ENCODE peak calls at places on chromosomes 12 and 14, in four cellular contexts. One of them, this sample, is unnamed.

GRCh38 chr12:67827820-67828383 is 161.3 kb upstream of the IFNG-AS1 start:
- DNase-seq in tibial artery: no peak
- DNase-seq in mesendoderm: peak; percentile 78
- DNase-seq in dorsolateral prefrontal cortex: peak; percentile 53
- DNase-seq in this sample: peak; percentile 87

GRCh38 chr12:49984960-49985359 is 12.2 kb downstream of the AQP6 start:
- DNase-seq in tibial artery: no peak
- DNase-seq in mesendoderm: no peak
- DNase-seq in dorsolateral prefrontal cortex: no peak
- DNase-seq in this sample: no peak

GRCh38 chr14:76937181-76938091 is 91.1 kb downstream of the IRF2BPL start:
- DNase-seq in tibial artery: peak; percentile 83
- DNase-seq in mesendoderm: peak; percentile 92
- DNase-seq in dorsolateral prefrontal cortex: peak; percentile 71
- DNase-seq in this sample: no peak

GRCh38 chr12:32471601-32472001 is 72.2 kb downstream of the FGD4 start:
- DNase-seq in mesendoderm: no peak
- DNase-seq in tibial artery: no peak
- DNase-seq in dorsolateral prefrontal cortex: no peak
- DNase-seq in this sample: no peak

GRCh38 chr12:87160848-87161601 is 868.2 kb downstream of the C12orf50 start:
- DNase-seq in mesendoderm: no peak
- DNase-seq in tibial artery: no peak
- DNase-seq in dorsolateral prefrontal cortex: no peak
- DNase-seq in this sample: no peak

GRCh38 chr12:47282206-47282605 is 202.4 kb upstream of the AMIGO2 start:
- DNase-seq in tibial artery: no peak
- DNase-seq in dorsolateral prefrontal cortex: no peak
- DNase-seq in mesendoderm: no peak
- DNase-seq in this sample: no peak

GRCh38 chr12:34393821-34394150 is 371.5 kb downstream of the ALG10 start:
- DNase-seq in tibial artery: peak; percentile 28
- DNase-seq in mesendoderm: no peak
- DNase-seq in dorsolateral prefrontal cortex: no peak
- DNase-seq in this sample: no peak

GRCh38 chr12:116783503-116784237 is 45.6 kb downstream of the RNFT2 start:
- DNase-seq in dorsolateral prefrontal cortex: no peak
- DNase-seq in mesendoderm: no peak
- DNase-seq in tibial artery: no peak
- DNase-seq in this sample: no peak

DNA sequence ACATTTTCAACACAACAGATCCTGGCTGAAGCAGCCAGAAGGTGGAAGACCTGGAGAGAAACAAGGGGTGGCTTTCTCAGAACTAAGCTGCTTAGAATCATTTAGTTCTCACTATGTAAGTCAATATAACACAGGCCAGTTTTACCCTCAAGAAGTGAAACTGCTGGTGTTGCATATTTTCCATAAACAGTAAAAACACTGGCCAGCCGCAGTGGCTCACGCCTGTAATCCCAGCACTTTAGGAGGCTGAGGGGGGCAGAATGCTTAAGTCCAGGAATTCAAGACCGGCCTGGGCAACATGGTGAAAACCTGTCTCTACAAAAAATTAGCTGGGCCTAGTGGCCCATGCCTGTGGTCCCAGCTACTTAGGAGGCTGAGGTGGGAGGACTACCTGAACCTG is 11.6 kb downstream of the STX2 start:
- DNase-seq in dorsolateral prefrontal cortex: no peak
- DNase-seq in mesendoderm: no peak
- DNase-seq in tibial artery: no peak
- DNase-seq in this sample: no peak
- H3K27ac ChIP-seq in dorsolateral prefrontal cortex: no peak overlapping the region
- H3K27ac ChIP-seq in mesendoderm: no peak overlapping the region
- H3K27ac ChIP-seq in tibial artery: no peak overlapping the region
- H3K27ac ChIP-seq in this sample: no peak overlapping the region

GRCh38 chr12:53223391-53224267 is 8.4 kb downstream of the RARG start:
- DNase-seq in tibial artery: peak; percentile 78
- DNase-seq in dorsolateral prefrontal cortex: no peak
- DNase-seq in mesendoderm: peak; percentile 75
- DNase-seq in this sample: no peak

GRCh38 chr12:53220857-53221202 is 11.2 kb downstream of the RARG start:
- DNase-seq in dorsolateral prefrontal cortex: no peak
- DNase-seq in tibial artery: peak; percentile 96
- DNase-seq in mesendoderm: peak; percentile 98
- DNase-seq in this sample: no peak

GRCh38 chr12:53223006-53223305 is 9.1 kb downstream of the RARG start:
- DNase-seq in mesendoderm: no peak
- DNase-seq in tibial artery: peak; percentile 56
- DNase-seq in dorsolateral prefrontal cortex: no peak
- DNase-seq in this sample: no peak

GRCh38 chr12:53221203-53222076 is 10.6 kb downstream of the RARG start:
- DNase-seq in mesendoderm: peak; percentile 82
- DNase-seq in tibial artery: peak; percentile 89
- DNase-seq in dorsolateral prefrontal cortex: no peak
- DNase-seq in this sample: no peak

DNA sequence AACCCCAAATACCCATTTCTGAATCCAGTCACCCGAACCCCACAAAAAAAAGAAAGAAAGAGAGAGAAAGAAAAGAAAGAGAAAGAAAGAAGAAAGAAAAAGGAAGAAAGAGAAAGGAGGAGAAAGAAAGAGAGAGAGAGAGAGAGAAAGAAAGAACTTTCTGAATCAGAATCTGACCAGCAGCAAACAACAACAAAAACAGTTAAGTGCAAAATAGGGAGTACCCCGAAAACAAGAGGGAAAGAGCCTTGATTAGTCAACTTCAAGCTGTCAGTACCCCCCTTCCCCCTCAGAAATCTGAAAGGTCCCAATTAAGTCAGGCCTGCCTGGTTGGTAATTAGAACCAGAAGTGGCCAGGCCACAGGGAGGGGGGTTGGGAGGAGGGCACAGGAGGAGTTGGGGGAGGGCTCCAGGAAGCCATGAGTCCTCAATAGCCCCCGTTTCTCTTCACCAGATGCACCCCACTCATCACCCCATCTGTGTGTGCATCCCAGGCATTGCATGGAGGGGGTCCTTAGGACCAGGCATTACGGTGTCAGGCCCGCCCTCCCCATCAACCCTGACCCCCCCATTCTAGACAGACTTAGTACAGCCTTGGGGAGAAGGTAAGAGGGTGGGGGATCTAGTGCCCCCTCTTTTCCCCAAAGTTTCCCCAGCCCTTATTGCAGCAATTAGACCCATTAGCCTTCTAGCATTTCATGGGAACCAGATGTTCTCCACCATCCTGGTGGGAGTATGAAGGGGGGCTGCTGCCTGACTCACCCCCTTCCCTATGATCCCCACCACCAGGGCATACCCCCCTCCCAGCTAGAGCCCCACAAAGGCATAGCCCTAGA is 9.6 kb downstream of the RARG start:
- DNase-seq in dorsolateral prefrontal cortex: no peak
- DNase-seq in tibial artery: peak; percentile 54
- DNase-seq in mesendoderm: no peak
- DNase-seq in this sample: no peak
- H3K27ac ChIP-seq in dorsolateral prefrontal cortex: peak overlapping the region; percentile 95
- H3K27ac ChIP-seq in tibial artery: peak overlapping the region; percentile 99
- H3K27ac ChIP-seq in mesendoderm: peak overlapping the region; percentile 97
- H3K27ac ChIP-seq in this sample: peak overlapping the region; percentile 99

DNA sequence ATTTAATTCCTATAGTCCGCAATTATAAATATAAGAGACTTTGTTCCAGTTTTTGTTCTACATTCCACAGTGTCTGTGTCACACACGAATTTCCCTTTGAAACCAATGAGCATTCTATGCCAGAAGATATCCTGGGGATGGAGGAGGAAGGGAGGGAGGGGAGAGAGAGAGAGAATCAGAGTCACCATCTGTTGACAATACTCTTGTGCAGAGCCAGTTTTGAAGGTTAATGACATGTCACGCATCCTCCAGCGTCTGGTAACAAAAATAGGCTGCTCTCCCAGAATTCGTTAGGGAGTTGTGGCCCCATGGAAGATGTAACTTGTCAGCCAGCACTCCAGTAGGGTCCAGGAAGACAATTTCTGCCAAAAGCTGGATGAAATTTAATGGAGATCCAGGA is 213.5 kb upstream of the KRR1 start:
- DNase-seq in tibial artery: no peak
- DNase-seq in mesendoderm: no peak
- DNase-seq in dorsolateral prefrontal cortex: no peak
- DNase-seq in this sample: no peak
- H3K27ac ChIP-seq in tibial artery: no peak overlapping the region
- H3K27ac ChIP-seq in mesendoderm: no peak overlapping the region
- H3K27ac ChIP-seq in dorsolateral prefrontal cortex: no peak overlapping the region
- H3K27ac ChIP-seq in this sample: peak overlapping the region; percentile 99

GRCh38 chr12:123149088-123149827 is 1.6 kb downstream of the PITPNM2 start:
- DNase-seq in mesendoderm: no peak
- DNase-seq in tibial artery: no peak
- DNase-seq in dorsolateral prefrontal cortex: no peak
- DNase-seq in this sample: no peak
- H3K27ac ChIP-seq in mesendoderm: no peak overlapping the region
- H3K27ac ChIP-seq in tibial artery: peak overlapping the region; percentile 81
- H3K27ac ChIP-seq in dorsolateral prefrontal cortex: peak overlapping the region; percentile 90
- H3K27ac ChIP-seq in this sample: no peak overlapping the region

GRCh38 chr12:59131462-59131861 is 211.2 kb upstream of the LRIG3 start:
- DNase-seq in mesendoderm: peak; percentile 63
- DNase-seq in dorsolateral prefrontal cortex: no peak
- DNase-seq in tibial artery: no peak
- DNase-seq in this sample: no peak
- H3K27ac ChIP-seq in mesendoderm: no peak overlapping the region
- H3K27ac ChIP-seq in dorsolateral prefrontal cortex: no peak overlapping the region
- H3K27ac ChIP-seq in tibial artery: no peak overlapping the region
- H3K27ac ChIP-seq in this sample: no peak overlapping the region